ENCODE peak calls at places on chromosomes 1 and 21, in eight cellular contexts. N is hepatocyte, D is GM12865, S is HFF-Myc, W is right atrium auricular region, P is spleen, J is psoas muscle, F is neural crest cell. X is an unnamed sample.

GRCh38 chr1:56061824-56062223 is 517.5 kb downstream of the PLPP3 start:
- DNase-seq in N (no peak), D (peak), S (no peak), W (no peak), P (no peak), J (no peak), F (no peak), X (no peak)

GRCh38 chr21:43959231-43960041 is 52.7 kb upstream of the TRAPPC10 start:
- DNase-seq in N (no peak), D (no peak), S (no peak), W (no peak), P (no peak), J (no peak), F (no peak), X (no peak)

GRCh38 chr1:180151508-180151907 is 3.2 kb upstream of the QSOX1 start:
- DNase-seq in N (no peak), D (no peak), S (peak), W (no peak), P (no peak), J (no peak), F (no peak), X (no peak)

GRCh38 chr21:28336299-28336698 is 656.4 kb downstream of the LTN1 start:
- DNase-seq in N (peak), D (peak), S (peak), W (no peak), P (no peak), J (no peak), F (no peak), X (no peak)

GRCh38 chr1:84985365-84985764 is 11.5 kb downstream of the MCOLN2 start:
- DNase-seq in N (no peak), D (peak), S (no peak), W (no peak), P (no peak), J (no peak), F (no peak), X (no peak)

GRCh38 chr1:162373072-162373427 is 3.6 kb downstream of the SPATA46 start:
- DNase-seq in N (no peak), D (no peak), S (no peak), W (no peak), P (no peak), J (no peak), F (no peak), X (no peak)

GRCh38 chr1:182430263-182431068 is 19.5 kb upstream of the RGSL1 start:
- DNase-seq in N (no peak), D (peak), S (no peak), W (no peak), P (no peak), J (no peak), F (no peak), X (peak)

GRCh38 chr1:216824511-216824910 is 101.3 kb upstream of the ESRRG start:
- DNase-seq in N (no peak), D (no peak), S (no peak), W (no peak), P (no peak), J (no peak), F (no peak), X (no peak)

GRCh38 chr1:183365093-183365492 is 53.1 kb downstream of the NMNAT2 start:
- DNase-seq in N (no peak), D (no peak), S (no peak), W (no peak), P (no peak), J (no peak), F (no peak), X (no peak)

GRCh38 chr1:54973205-54973921 is 7.1 kb upstream of the TMEM61 start:
- DNase-seq in N (no peak), D (no peak), S (no peak), W (peak), P (no peak), J (peak), F (peak), X (peak)

GRCh38 chr1:118074101-118074500 is 110.9 kb downstream of the SPAG17 start:
- DNase-seq in N (no peak), D (no peak), S (peak), W (no peak), P (no peak), J (no peak), F (no peak), X (no peak)

GRCh38 chr1:55703726-55704363 is 488.7 kb upstream of the USP24 start:
- DNase-seq in N (no peak), D (no peak), S (no peak), W (no peak), P (no peak), J (no peak), F (no peak), X (no peak)

GRCh38 chr1:24594328-24594598 is 38.4 kb downstream of the NCMAP start:
- DNase-seq in N (no peak), D (no peak), S (no peak), W (no peak), P (no peak), J (no peak), F (no peak), X (no peak)

GRCh38 chr1:172429324-172430127 is 9.0 kb downstream of the C1orf105 start:
- DNase-seq in N (peak), D (peak), S (peak), W (no peak), P (no peak), J (no peak), F (no peak), X (peak)

GRCh38 chr1:32742132-32742947 is 39.8 kb upstream of the SYNC start:
- DNase-seq in N (peak), D (no peak), S (no peak), W (no peak), P (no peak), J (no peak), F (no peak), X (no peak)

GRCh38 chr1:93993731-93994130 is 84.5 kb upstream of the GCLM start:
- DNase-seq in N (no peak), D (no peak), S (no peak), W (no peak), P (no peak), J (no peak), F (no peak), X (no peak)

GRCh38 chr1:9539829-9540550 is 725 bp downstream of the SLC25A33 start:
- DNase-seq in N (peak), D (peak), S (no peak), W (peak), P (peak), J (peak), F (peak), X (peak)

GRCh38 chr21:31973402-31973944 is 100.7 kb downstream of the HUNK start:
- DNase-seq in N (no peak), D (no peak), S (no peak), W (no peak), P (no peak), J (no peak), F (no peak), X (no peak)

GRCh38 chr1:9589144-9589718 is 520 bp downstream of the TMEM201 start:
- DNase-seq in N (peak), D (peak), S (no peak), W (no peak), P (peak), J (no peak), F (no peak), X (no peak)

GRCh38 chr1:23100074-23100748 is 68.4 kb downstream of the LUZP1 start:
- DNase-seq in N (peak), D (peak), S (peak), W (peak), P (no peak), J (no peak), F (no peak), X (no peak)

GRCh38 chr1:43143441-43143888 is 28.6 kb downstream of the EBNA1BP2 start:
- DNase-seq in N (no peak), D (peak), S (no peak), W (no peak), P (no peak), J (no peak), F (no peak), X (no peak)

GRCh38 chr1:13541435-13542215 is 27.8 kb upstream of the LRRC38 start:
- DNase-seq in N (no peak), D (peak), S (no peak), W (no peak), P (no peak), J (no peak), F (no peak), X (no peak)

GRCh38 chr1:58815069-58815679 is 31.3 kb upstream of the JUN start:
- DNase-seq in N (peak), D (peak), S (peak), W (peak), P (peak), J (peak), F (peak), X (peak)

GRCh38 chr1:180696361-180696760 is 64.5 kb downstream of the XPR1 start:
- DNase-seq in N (no peak), D (no peak), S (no peak), W (no peak), P (no peak), J (no peak), F (no peak), X (no peak)

GRCh38 chr21:39822042-39822441 is 45.2 kb upstream of the PCP4 start:
- DNase-seq in N (no peak), D (no peak), S (no peak), W (no peak), P (no peak), J (no peak), F (no peak), X (no peak)

GRCh38 chr1:104082221-104082620 is 332.5 kb downstream of the AMY1C start:
- DNase-seq in N (no peak), D (peak), S (no peak), W (no peak), P (no peak), J (no peak), F (no peak), X (no peak)

GRCh38 chr1:203934027-203934426 is 72.6 kb downstream of the SNRPE start:
- DNase-seq in N (no peak), D (no peak), S (no peak), W (no peak), P (no peak), J (no peak), F (no peak), X (no peak)

GRCh38 chr1:160951443-160952128 is 3.0 kb downstream of the ITLN2 start:
- DNase-seq in N (peak), D (peak), S (no peak), W (no peak), P (peak), J (peak), F (peak), X (peak)

GRCh38 chr1:113928129-113928949 is 785 bp upstream of the HIPK1 start:
- DNase-seq in N (peak), D (peak), S (no peak), W (no peak), P (no peak), J (no peak), F (no peak), X (peak)

GRCh38 chr1:113930499-113931161 is 1.5 kb downstream of the HIPK1 start:
- DNase-seq in N (peak), D (peak), S (no peak), W (no peak), P (no peak), J (no peak), F (no peak), X (peak)

GRCh38 chr1:113931456-113931855 is 2.3 kb downstream of the HIPK1 start:
- DNase-seq in N (peak), D (no peak), S (no peak), W (no peak), P (no peak), J (no peak), F (no peak), X (no peak)

GRCh38 chr1:113928950-113929749 is at the start of gene HIPK1:
- DNase-seq in N (peak), D (peak), S (peak), W (peak), P (peak), J (peak), F (peak), X (peak)

DNA sequence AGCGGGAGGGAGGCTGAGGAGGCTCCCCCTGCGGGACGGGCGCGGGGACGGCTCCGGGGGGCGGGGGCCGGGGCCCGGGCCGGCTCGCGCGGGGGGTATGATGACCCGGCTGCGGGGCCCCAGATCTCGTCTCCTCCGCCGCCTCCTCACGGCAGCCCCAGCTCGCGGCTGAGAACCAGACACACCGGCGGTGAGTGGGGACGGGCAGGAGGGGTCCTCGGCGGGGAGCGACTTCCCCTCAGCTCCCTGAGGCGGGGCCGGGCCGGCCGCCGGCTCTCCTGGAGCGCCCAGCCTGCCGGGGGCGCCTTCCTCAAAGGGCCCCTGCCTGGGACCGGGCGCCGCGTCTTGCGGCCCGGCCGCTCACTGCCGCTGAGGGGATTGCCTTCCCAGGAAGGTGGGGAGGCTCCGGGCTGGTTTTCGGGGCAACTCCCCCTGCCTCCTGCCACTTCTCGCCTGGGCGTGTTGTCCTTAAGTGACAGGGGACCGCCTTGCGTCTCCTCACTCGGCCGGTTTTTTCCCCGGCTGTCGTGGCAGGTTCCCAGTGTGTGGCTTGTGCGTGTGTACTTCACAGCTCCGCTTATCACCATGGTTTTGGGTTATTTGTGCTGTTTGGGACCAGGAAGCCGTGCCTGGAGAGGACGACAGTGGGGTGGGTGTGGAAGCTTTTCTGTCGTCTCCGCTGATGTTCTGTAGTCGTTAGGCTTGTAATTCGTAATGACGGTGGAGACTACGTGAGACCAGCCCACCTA is 800 bp downstream of the HIPK1 start:
- DNase-seq in N (peak), D (peak), S (no peak), W (peak), P (peak), J (peak), F (peak), X (peak)
- TF ChIP-seq CTCF in N (peak), D (peak), S (no peak), W (peak), P (no peak), J (no peak), F (no peak), X (peak)

GRCh38 chr21:26844258-26845065 is 747 bp downstream of the ADAMTS1 start:
- DNase-seq in N (peak), D (no peak), S (no peak), W (no peak), P (peak), J (peak), F (peak), X (no peak)
- TF ChIP-seq CTCF in N (no peak), D (no peak), S (no peak), W (no peak), P (no peak), J (no peak), F (peak), X (no peak)

GRCh38 chr1:17370618-17371017 is 1.4 kb upstream of the PADI6 start:
- DNase-seq in N (peak), D (peak), S (no peak), W (no peak), P (no peak), J (no peak), F (no peak), X (no peak)
- TF ChIP-seq CTCF in N (peak), D (peak), S (peak), W (no peak), P (no peak), J (no peak), F (peak), X (no peak)

DNA sequence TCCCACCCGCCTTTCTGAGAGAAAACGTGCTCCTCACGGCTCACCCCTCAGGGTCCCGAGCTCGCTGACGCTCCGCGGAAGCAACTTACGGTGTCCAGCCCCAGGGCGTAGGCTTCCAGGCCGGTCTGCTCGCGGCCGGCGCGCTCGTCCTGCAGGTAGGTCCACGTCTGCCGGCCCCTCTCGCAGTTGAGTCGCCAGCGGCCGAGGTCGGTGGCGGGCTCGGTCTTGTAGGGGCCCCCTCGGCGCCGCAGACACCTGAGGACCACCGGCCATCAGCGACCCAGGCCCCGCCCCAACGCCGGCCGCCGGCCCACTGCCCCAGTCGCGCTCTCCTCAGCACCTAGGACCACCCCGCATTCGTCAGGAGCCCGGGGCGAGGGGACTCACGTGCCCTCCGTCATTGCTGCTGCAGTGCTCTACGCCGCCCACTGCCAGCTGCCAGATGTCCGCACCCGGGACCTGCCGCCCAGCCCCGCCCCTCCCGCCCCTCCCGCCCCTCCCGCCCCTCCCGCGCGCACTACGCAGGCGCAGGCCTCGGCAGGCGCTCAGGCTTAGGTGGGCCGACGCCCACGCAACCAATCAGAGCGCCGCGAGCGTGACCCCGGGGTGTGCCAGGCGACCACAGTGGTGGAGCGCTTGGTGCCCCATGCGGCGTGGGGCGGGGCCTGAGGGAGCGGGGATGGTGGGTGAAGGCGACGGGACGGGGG is at the start of gene LSS:
- DNase-seq in N (peak), D (peak), S (peak), W (peak), P (peak), J (peak), F (peak), X (peak)
- TF ChIP-seq CTCF in N (no peak), D (no peak), S (no peak), W (no peak), P (no peak), J (no peak), F (no peak), X (no peak)

GRCh38 chr1:204960306-204960984 is 82.6 kb upstream of the CNTN2 start:
- DNase-seq in N (no peak), D (no peak), S (no peak), W (no peak), P (no peak), J (no peak), F (no peak), X (no peak)

GRCh38 chr1:204959374-204959773 is 83.6 kb upstream of the CNTN2 start:
- DNase-seq in N (no peak), D (no peak), S (no peak), W (peak), P (no peak), J (no peak), F (no peak), X (no peak)

GRCh38 chr1:204959836-204960235 is 83.2 kb upstream of the CNTN2 start:
- DNase-seq in N (no peak), D (no peak), S (no peak), W (no peak), P (no peak), J (no peak), F (no peak), X (no peak)

GRCh38 chr1:204962742-204963632 is 80.0 kb upstream of the CNTN2 start:
- DNase-seq in N (no peak), D (no peak), S (no peak), W (no peak), P (no peak), J (no peak), F (no peak), X (peak)

DNA sequence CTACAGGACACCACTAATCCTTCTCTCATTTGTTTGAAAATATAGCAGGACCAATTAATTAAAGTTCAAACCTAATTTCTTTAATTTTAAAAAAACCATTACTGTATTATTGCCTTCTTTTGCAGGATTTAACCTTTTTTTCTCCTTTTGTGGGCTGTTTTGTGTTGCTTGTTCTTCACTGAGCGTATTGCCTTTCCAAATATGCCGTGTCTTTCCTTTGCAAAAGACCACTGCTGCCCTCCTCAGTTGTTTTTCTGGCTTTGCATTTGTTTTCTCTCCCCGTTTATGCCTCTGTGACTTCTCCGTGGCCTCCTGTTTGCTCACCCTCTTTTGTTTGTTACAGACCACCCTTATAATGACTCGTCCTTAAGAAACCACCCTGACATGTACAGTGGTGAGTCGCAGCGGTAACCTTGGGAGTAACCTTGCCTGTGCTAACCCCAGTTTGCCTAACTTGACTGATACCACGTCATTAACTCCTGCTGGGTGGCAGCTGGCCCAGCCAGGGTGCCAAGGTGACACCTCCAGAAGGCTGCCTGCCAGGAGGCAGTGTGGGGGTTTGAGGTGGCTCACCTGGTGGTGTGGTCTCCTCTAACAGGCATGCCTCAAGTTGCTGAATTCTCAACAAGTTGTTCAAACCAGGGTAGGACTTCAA is 81.1 kb upstream of the CNTN2 start:
- DNase-seq in N (no peak), D (no peak), S (no peak), W (no peak), P (no peak), J (no peak), F (no peak), X (no peak)
- TF ChIP-seq CTCF in N (peak), D (no peak), S (no peak), W (no peak), P (no peak), J (no peak), F (no peak), X (no peak)

DNA sequence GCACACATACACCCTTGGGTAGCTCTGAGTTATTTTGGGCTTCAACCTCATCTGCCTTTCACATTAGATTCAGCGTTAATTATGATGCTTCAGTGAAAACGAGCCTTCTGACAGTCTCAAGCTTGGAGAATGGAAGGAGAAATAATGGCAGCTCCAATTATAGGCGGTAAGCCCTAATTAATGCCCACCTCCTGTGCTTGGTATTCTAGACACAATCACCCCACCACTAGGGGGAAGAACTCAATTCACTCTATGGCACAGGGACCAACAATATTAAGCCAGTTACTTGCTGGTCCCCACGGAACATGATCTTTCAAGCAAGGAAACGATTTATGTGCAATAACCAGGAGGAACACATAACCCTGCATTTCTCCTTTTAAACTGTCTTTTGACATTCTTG is 397.9 kb downstream of the BRINP2 start:
- DNase-seq in N (no peak), D (peak), S (no peak), W (no peak), P (no peak), J (no peak), F (no peak), X (no peak)
- TF ChIP-seq CTCF in N (no peak), D (no peak), S (no peak), W (no peak), P (no peak), J (no peak), F (peak), X (no peak)

DNA sequence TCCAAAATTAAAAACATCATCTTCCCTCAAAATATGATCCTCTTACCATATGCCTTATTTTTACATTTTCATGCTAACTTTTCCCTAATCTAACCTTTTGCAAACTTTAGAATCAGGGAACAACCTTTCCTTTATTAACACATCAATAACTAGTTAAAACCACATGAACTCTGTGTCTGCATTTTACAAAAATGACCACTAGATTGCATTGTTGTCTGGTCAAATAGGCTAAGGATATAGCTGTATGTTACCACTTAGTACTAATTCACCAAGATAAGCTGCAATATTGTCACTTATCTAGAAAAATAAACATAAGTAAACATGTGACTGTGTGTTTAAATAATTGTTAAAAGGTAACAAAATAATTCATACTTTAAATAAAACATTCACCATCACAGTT is 82.3 kb downstream of the DENND1B start:
- DNase-seq in N (no peak), D (peak), S (no peak), W (no peak), P (no peak), J (no peak), F (no peak), X (no peak)
- TF ChIP-seq CTCF in N (peak), D (peak), S (peak), W (peak), P (no peak), J (peak), F (no peak), X (peak)